ENCODE peak calls at places on chromosome 11, in eight cellular contexts. H, U, F, N, B, O, G and E are unnamed samples.

GRCh38 chr11:68831124-68831523 is 10.6 kb downstream of the CPT1A start:
- DNase-seq in H (no peak), U (no peak), F (no peak), N (no peak), B (no peak), O (no peak), G (no peak), E (no peak)

GRCh38 chr11:1078191-1078601 is 3.5 kb downstream of the MUC2 start:
- DNase-seq in H (no peak), U (no peak), F (peak; percentile 33), N (no peak), B (no peak), O (no peak), G (no peak), E (no peak)

GRCh38 chr11:72684236-72684912 is 10.2 kb upstream of the PDE2A start:
- DNase-seq in H (peak; percentile 64), U (peak; percentile 71), F (peak; percentile 71), N (peak; percentile 64), B (peak; percentile 46), O (peak; percentile 60), G (no peak), E (peak; percentile 65)

GRCh38 chr11:78168539-78169477 is 19.6 kb downstream of the KCTD21 start:
- DNase-seq in H (peak; percentile 96), U (no peak), F (no peak), N (peak; percentile 85), B (peak; percentile 79), O (peak; percentile 91), G (no peak), E (peak; percentile 21)

GRCh38 chr11:43360361-43361032 is 1.8 kb downstream of the TTC17 start:
- DNase-seq in H (peak; percentile 64), U (peak; percentile 8), F (no peak), N (no peak), B (no peak), O (peak; percentile 25), G (no peak), E (no peak)

GRCh38 chr11:72848846-72849466 is 34.7 kb downstream of the ATG16L2 start:
- DNase-seq in H (peak; percentile 74), U (peak; percentile 44), F (peak; percentile 46), N (no peak), B (peak; percentile 37), O (peak; percentile 41), G (no peak), E (peak; percentile 18)

GRCh38 chr11:74462009-74462408 is 5.3 kb downstream of the KCNE3 start:
- DNase-seq in H (peak; percentile 78), U (no peak), F (no peak), N (peak; percentile 80), B (peak; percentile 76), O (peak; percentile 57), G (no peak), E (no peak)

GRCh38 chr11:20840341-20840740 is 171.0 kb downstream of the NELL1 start:
- DNase-seq in H (no peak), U (no peak), F (no peak), N (no peak), B (no peak), O (no peak), G (no peak), E (no peak)

GRCh38 chr11:68042219-68043028 is 3.6 kb downstream of the TCIRG1 start:
- DNase-seq in H (no peak), U (no peak), F (no peak), N (no peak), B (peak; percentile 32), O (no peak), G (no peak), E (no peak)

GRCh38 chr11:113192121-113192925 is 122.1 kb upstream of the TTC12 start:
- DNase-seq in H (no peak), U (no peak), F (no peak), N (no peak), B (no peak), O (no peak), G (no peak), E (no peak)

GRCh38 chr11:101129203-101129943 is at the start of gene PGR:
- DNase-seq in H (no peak), U (no peak), F (peak; percentile 49), N (peak; percentile 81), B (peak; percentile 80), O (no peak), G (no peak), E (no peak)

GRCh38 chr11:44315947-44316387 is 6.0 kb upstream of the ALX4 start:
- DNase-seq in H (no peak), U (no peak), F (no peak), N (peak; percentile 52), B (no peak), O (peak; percentile 27), G (no peak), E (peak; percentile 14)

GRCh38 chr11:63915961-63916836 is 765 bp downstream of the RCOR2 start:
- DNase-seq in H (peak; percentile 24), U (peak; percentile 26), F (peak; percentile 92), N (peak; percentile 57), B (peak; percentile 70), O (peak; percentile 24), G (no peak), E (no peak)

GRCh38 chr11:33160587-33160986 is 693 bp downstream of the CSTF3 start:
- DNase-seq in H (no peak), U (no peak), F (no peak), N (no peak), B (no peak), O (no peak), G (no peak), E (no peak)

GRCh38 chr11:33157103-33158027 is 3.9 kb downstream of the CSTF3 start:
- DNase-seq in H (peak; percentile 34), U (no peak), F (no peak), N (no peak), B (no peak), O (no peak), G (no peak), E (no peak)

GRCh38 chr11:33158596-33158995 is 2.7 kb downstream of the CSTF3 start:
- DNase-seq in H (no peak), U (no peak), F (no peak), N (no peak), B (no peak), O (no peak), G (no peak), E (no peak)

GRCh38 chr11:33160147-33160546 is 1.1 kb downstream of the CSTF3 start:
- DNase-seq in H (peak; percentile 71), U (peak; percentile 56), F (no peak), N (no peak), B (no peak), O (peak; percentile 37), G (no peak), E (peak; percentile 53)

DNA sequence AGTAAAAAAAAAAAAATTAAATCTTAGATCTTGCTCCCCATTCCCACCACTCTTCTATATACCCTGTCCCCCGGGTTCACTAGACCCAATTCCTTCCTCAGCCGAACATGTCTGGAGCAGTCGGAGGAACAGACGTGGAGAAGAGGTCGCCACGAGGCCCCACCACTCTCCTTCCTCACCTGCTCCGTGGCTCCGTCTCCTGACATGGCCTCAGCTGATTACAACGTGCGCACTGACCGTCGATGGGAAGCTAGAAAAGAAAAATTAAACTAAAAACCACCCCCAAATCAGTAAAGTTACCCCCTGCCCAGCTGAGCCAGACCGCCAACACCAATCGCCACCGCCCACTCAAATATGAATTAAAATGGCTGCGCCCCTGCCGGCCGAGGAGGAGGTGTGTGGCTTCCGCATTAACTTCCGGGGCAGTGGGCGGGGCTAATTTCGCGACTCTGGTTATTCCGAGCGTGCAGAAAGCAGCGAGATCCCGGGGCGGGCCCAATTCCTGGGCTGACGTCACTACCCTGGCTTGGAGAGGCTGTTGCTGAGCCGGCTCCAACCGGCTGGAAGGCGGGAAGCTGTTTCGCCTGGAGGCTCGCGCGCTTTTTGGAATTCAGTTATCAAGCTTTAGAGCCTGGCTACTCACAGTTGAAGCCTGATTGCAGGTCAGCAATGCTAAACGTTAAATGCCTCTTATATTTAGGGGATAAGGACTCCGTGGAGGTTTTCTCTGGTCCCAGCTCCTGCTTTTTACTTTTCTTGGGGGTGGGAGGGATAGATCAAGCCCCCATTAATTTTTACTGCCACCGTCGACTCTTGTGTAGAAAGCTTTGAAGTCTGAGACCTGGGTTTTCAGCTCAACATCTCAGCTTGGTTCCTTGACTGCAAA is at the start of gene CSTF3:
- DNase-seq in H (peak; percentile 99), U (peak; percentile 96), F (peak; percentile 100), N (peak; percentile 100), B (peak; percentile 100), O (peak; percentile 97), G (peak; percentile 95), E (peak; percentile 98)
- TF ChIP-seq CTCF in H (peak; percentile 51), U (peak; percentile 22), F (peak; percentile 54), N (peak; percentile 67), B (peak; percentile 93), O (peak; percentile 35), G (peak; percentile 21), E (peak; percentile 80)

DNA sequence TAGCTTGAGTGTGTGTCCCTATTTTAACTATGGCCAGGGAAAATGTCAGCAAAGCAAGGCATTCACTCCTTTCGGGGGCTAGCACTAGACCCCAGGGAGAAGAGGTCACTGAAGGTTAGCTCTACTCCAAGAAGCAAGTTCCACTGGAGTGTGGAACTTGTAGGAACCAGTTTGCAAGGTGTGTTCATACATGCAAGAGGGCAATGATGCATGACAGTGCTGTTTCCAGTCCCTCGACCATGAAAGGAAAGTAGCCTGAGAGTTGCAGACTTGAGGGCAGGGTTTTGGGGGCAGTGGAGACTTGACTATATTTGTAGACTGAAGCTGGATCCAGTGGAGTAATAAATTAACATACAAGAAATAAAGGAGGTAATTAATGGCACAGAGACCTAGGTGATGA is 21.6 kb upstream of the SLC36A4 start:
- DNase-seq in H (no peak), U (peak; percentile 41), F (no peak), N (no peak), B (no peak), O (no peak), G (no peak), E (no peak)
- TF ChIP-seq CTCF in H (no peak), U (no peak), F (no peak), N (no peak), B (no peak), O (no peak), G (no peak), E (no peak)

GRCh38 chr11:118640332-118641154 is 33.1 kb downstream of the PHLDB1 start:
- DNase-seq in H (no peak), U (no peak), F (no peak), N (no peak), B (no peak), O (no peak), G (no peak), E (no peak)
- TF ChIP-seq CTCF in H (no peak), U (no peak), F (peak; percentile 23), N (no peak), B (no peak), O (no peak), G (peak; percentile 24), E (no peak)

GRCh38 chr11:35918716-35919115 is 25.1 kb upstream of the LDLRAD3 start:
- DNase-seq in H (no peak), U (no peak), F (no peak), N (no peak), B (no peak), O (no peak), G (no peak), E (no peak)

GRCh38 chr11:35919244-35919643 is 24.6 kb upstream of the LDLRAD3 start:
- DNase-seq in H (no peak), U (no peak), F (no peak), N (no peak), B (no peak), O (no peak), G (no peak), E (no peak)

GRCh38 chr11:35916270-35916669 is 27.6 kb upstream of the LDLRAD3 start:
- DNase-seq in H (peak; percentile 32), U (peak; percentile 30), F (no peak), N (no peak), B (no peak), O (no peak), G (no peak), E (no peak)

GRCh38 chr11:35914824-35915223 is 29.0 kb upstream of the LDLRAD3 start:
- DNase-seq in H (no peak), U (no peak), F (no peak), N (no peak), B (no peak), O (no peak), G (no peak), E (no peak)

GRCh38 chr11:35917676-35918075 is 26.2 kb upstream of the LDLRAD3 start:
- DNase-seq in H (no peak), U (peak; percentile 73), F (no peak), N (no peak), B (no peak), O (no peak), G (no peak), E (no peak)
- TF ChIP-seq CTCF in H (no peak), U (no peak), F (no peak), N (no peak), B (no peak), O (no peak), G (no peak), E (no peak)